ENCODE peak calls at places on chromosomes 5 and 9, in ten cellular contexts. W is lung; F is K562; I is PC-3; O is omental fat pad; G is endothelial cell; Q is astrocyte of the spinal cord; B is CD8-positive, alpha-beta T cell; T is neural crest cell; N is A549. J is an unnamed sample.

GRCh38 chr9:124855944-124856773 is 2.9 kb downstream of the WDR38 start:
- DNase-seq in F (peak), T (no peak), N (no peak), O (no peak), I (peak), Q (no peak), B (no peak), G (peak), W (no peak), J (peak)

GRCh38 chr5:35830587-35830986 is 26.1 kb upstream of the IL7R start:
- DNase-seq in N (no peak), F (no peak), Q (no peak), O (no peak), G (no peak), W (no peak), T (no peak), I (no peak), B (no peak), J (no peak)

GRCh38 chr5:8114597-8115266 is 245.8 kb downstream of the MTRR start:
- DNase-seq in O (no peak), G (no peak), T (no peak), W (no peak), N (no peak), F (no peak), Q (no peak), B (no peak), I (no peak), J (no peak)

GRCh38 chr9:122468735-122469134 is 9.0 kb downstream of the OR1J1 start:
- DNase-seq in O (no peak), I (no peak), W (no peak), F (no peak), G (no peak), B (no peak), N (no peak), T (no peak), Q (no peak), J (peak)

GRCh38 chr5:66454186-66455078 is 141.8 kb upstream of the MAST4 start:
- DNase-seq in B (no peak), I (no peak), W (no peak), F (no peak), N (no peak), Q (peak), O (no peak), G (no peak), T (no peak), J (no peak)

GRCh38 chr9:96327694-96328352 is 25.8 kb upstream of the HSD17B3 start:
- DNase-seq in W (no peak), I (peak), O (peak), G (peak), B (peak), F (peak), Q (peak), T (peak), N (peak), J (peak)

GRCh38 chr5:94503677-94504076 is 114.7 kb downstream of the KIAA0825 start:
- DNase-seq in F (no peak), G (no peak), N (no peak), T (no peak), O (no peak), Q (no peak), B (no peak), W (no peak), I (no peak), J (no peak)

GRCh38 chr5:113271015-113271414 is 163.8 kb downstream of the TSSK1B start:
- DNase-seq in W (no peak), B (no peak), G (no peak), O (no peak), N (no peak), T (no peak), I (no peak), F (no peak), Q (peak), J (no peak)

GRCh38 chr5:106174903-106175302 is 1495.8 kb downstream of the EFNA5 start:
- DNase-seq in T (no peak), F (no peak), G (no peak), Q (no peak), N (no peak), W (no peak), I (no peak), B (no peak), O (no peak), J (no peak)

GRCh38 chr5:10632110-10632903 is 68.4 kb downstream of the ANKRD33B start:
- DNase-seq in T (no peak), W (no peak), Q (peak), O (no peak), B (peak), N (no peak), G (no peak), I (no peak), F (no peak), J (no peak)

GRCh38 chr9:82183181-82183860 is 194.7 kb downstream of the SPATA31D1 start:
- DNase-seq in G (no peak), N (no peak), Q (no peak), W (no peak), B (no peak), T (no peak), F (no peak), O (no peak), I (no peak), J (no peak)

GRCh38 chr9:5586391-5586802 is 42.5 kb upstream of the RIC1 start:
- DNase-seq in Q (peak), G (no peak), T (no peak), B (no peak), N (no peak), I (no peak), F (no peak), W (no peak), O (no peak), J (peak)

GRCh38 chr9:38200431-38200830 is 131.4 kb upstream of the SHB start:
- DNase-seq in N (no peak), O (no peak), B (no peak), G (no peak), I (no peak), Q (no peak), W (no peak), T (no peak), F (no peak), J (no peak)

GRCh38 chr5:135834639-135835529 is at the start of gene SLC25A48:
- DNase-seq in F (no peak), W (peak), T (peak), N (peak), O (no peak), B (no peak), I (no peak), G (peak), Q (no peak), J (no peak)

GRCh38 chr5:141692919-141693848 is 11.2 kb upstream of the ARAP3 start:
- DNase-seq in O (no peak), Q (peak), W (no peak), T (no peak), F (peak), I (no peak), G (no peak), N (no peak), B (peak), J (no peak)

GRCh38 chr5:167295686-167296015 is 995.8 kb upstream of the WWC1 start:
- DNase-seq in Q (peak), B (no peak), T (no peak), I (no peak), N (no peak), W (no peak), O (no peak), G (no peak), F (no peak), J (no peak)

GRCh38 chr5:128695791-128696520 is 157.9 kb upstream of the FBN2 start:
- DNase-seq in F (no peak), I (peak), T (no peak), Q (no peak), G (peak), W (no peak), B (no peak), N (no peak), O (no peak), J (peak)

GRCh38 chr5:31864015-31864414 is 225.1 kb downstream of the PDZD2 start:
- DNase-seq in G (no peak), F (no peak), O (no peak), N (no peak), W (no peak), B (no peak), I (no peak), T (no peak), Q (no peak), J (no peak)

GRCh38 chr9:130186051-130186450 is 13.8 kb downstream of the NCS1 start:
- DNase-seq in I (no peak), F (no peak), Q (no peak), N (no peak), B (no peak), T (no peak), G (no peak), W (no peak), O (no peak), J (no peak)

GRCh38 chr5:54996476-54996875 is 11.1 kb upstream of the ESM1 start:
- DNase-seq in B (no peak), G (no peak), Q (peak), F (no peak), O (no peak), T (no peak), N (no peak), I (no peak), W (no peak), J (no peak)

GRCh38 chr5:134053840-134054338 is 49.1 kb upstream of the VDAC1 start:
- DNase-seq in G (no peak), F (no peak), T (no peak), O (no peak), W (no peak), I (peak), B (no peak), Q (peak), N (no peak), J (no peak)

GRCh38 chr9:120712539-120713031 is 1.7 kb downstream of the MEGF9 start:
- DNase-seq in W (no peak), G (no peak), F (no peak), Q (no peak), T (no peak), I (no peak), O (no peak), N (no peak), B (no peak), J (no peak)

GRCh38 chr5:10863763-10864383 is 102.8 kb upstream of the DAP start:
- DNase-seq in B (peak), G (peak), F (peak), N (peak), O (no peak), T (peak), W (peak), I (peak), Q (peak), J (peak)

GRCh38 chr5:69048233-69048632 is 45.6 kb upstream of the SLC30A5 start:
- DNase-seq in N (no peak), B (no peak), T (no peak), Q (peak), O (no peak), G (no peak), W (no peak), I (peak), F (peak), J (peak)

GRCh38 chr9:81787747-81788632 is 98.6 kb upstream of the TLE1 start:
- DNase-seq in I (peak), G (no peak), W (peak), B (no peak), T (no peak), N (peak), Q (peak), F (no peak), O (peak), J (peak)

GRCh38 chr5:55159763-55160492 is at the start of gene GPX8:
- DNase-seq in O (no peak), Q (peak), B (no peak), T (peak), G (peak), I (peak), W (no peak), N (peak), F (peak), J (peak)

GRCh38 chr9:114221706-114222465 is 66.5 kb downstream of the COL27A1 start:
- DNase-seq in F (no peak), I (peak), T (no peak), B (no peak), G (no peak), O (no peak), N (no peak), Q (no peak), W (no peak), J (peak)

GRCh38 chr5:80439213-80439612 is 31.3 kb downstream of the ZFYVE16 start:
- DNase-seq in W (no peak), N (no peak), B (no peak), Q (no peak), T (no peak), G (no peak), O (no peak), I (no peak), F (no peak), J (no peak)

GRCh38 chr9:96026655-96027213 is 151.2 kb downstream of the ERCC6L2 start:
- DNase-seq in I (no peak), F (no peak), G (no peak), O (no peak), T (no peak), B (no peak), W (no peak), Q (no peak), N (no peak), J (no peak)

GRCh38 chr5:111278824-111279504 is 54.8 kb downstream of the CAMK4 start:
- DNase-seq in N (peak), F (peak), W (peak), O (peak), B (peak), I (peak), Q (peak), G (peak), T (peak), J (no peak)
- TF ChIP-seq CTCF in N (peak), F (peak), W (peak), O (no peak), B (peak), I (peak), Q (peak), G (peak), T (peak), J (peak)

GRCh38 chr5:115586525-115587146 is 15.6 kb downstream of the TICAM2 start:
- DNase-seq in N (peak), F (peak), Q (peak), I (peak), B (no peak), W (no peak), G (no peak), T (no peak), O (no peak), J (peak)
- TF ChIP-seq CTCF in N (peak), F (peak), Q (peak), I (peak), B (peak), W (peak), G (peak), T (peak), O (no peak), J (peak)

GRCh38 chr9:86279839-86280238 is 2.5 kb downstream of the ISCA1 start:
- DNase-seq in B (no peak), W (no peak), F (peak), G (no peak), Q (no peak), T (no peak), O (no peak), N (no peak), I (no peak), J (no peak)

GRCh38 chr9:86272221-86272620 is 10.1 kb downstream of the ISCA1 start:
- DNase-seq in I (no peak), B (no peak), N (no peak), O (no peak), W (no peak), G (no peak), T (no peak), Q (no peak), F (no peak), J (no peak)

GRCh38 chr9:86277072-86277471 is 5.3 kb downstream of the ISCA1 start:
- DNase-seq in N (no peak), O (no peak), Q (no peak), F (no peak), I (no peak), W (no peak), T (no peak), G (no peak), B (no peak), J (no peak)

GRCh38 chr9:86274821-86275643 is 7.3 kb downstream of the ISCA1 start:
- DNase-seq in Q (no peak), G (no peak), T (no peak), N (no peak), O (no peak), I (no peak), W (no peak), F (no peak), B (no peak), J (no peak)

DNA sequence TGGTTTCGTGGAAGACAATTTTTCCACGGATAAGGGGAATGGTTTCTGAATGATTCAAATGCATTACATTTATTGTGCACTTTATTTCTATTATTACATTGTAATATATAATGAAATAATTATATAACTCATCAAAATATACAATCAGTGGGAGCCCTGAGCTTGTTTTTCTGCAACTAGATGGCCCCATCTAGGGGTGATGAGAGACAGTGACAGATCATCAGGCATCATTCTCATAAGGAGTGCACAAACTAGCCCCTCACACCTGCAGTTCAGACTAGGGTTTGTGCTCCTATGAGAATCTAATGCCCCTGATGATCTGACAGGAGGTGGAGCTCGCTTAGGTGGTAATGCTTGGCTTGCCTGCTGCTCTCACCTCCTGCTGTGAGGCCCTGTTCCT is 6.4 kb downstream of the ISCA1 start:
- DNase-seq in T (no peak), G (no peak), F (no peak), O (no peak), B (no peak), W (no peak), I (no peak), N (no peak), Q (no peak), J (peak)
- TF ChIP-seq CTCF in T (peak), G (no peak), F (peak), O (no peak), B (no peak), W (no peak), I (no peak), N (no peak), Q (peak), J (peak)

DNA sequence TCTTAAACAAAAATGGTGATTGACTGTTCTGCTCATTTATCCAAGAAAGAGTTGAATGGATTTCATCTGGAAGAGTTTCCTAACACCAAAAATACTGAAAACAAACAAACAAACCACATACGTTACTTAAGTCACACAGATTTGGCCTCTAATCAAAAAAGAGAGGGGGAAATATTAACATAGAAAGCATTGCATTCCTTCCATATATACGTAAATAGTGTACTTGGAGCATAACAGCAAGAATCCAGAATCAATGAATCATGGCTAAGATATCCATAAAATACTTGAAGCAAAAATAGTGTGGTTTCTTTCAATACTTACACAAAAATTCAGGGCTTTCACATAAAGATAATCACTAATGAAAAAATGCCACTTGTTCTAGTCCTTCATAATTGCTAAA is 189.8 kb upstream of the MAP3K1 start:
- DNase-seq in G (no peak), W (no peak), I (peak), T (no peak), Q (peak), F (no peak), O (no peak), N (no peak), B (no peak), J (peak)
- TF ChIP-seq CTCF in G (no peak), W (no peak), I (no peak), T (no peak), Q (no peak), F (no peak), O (no peak), N (no peak), B (no peak), J (no peak)

DNA sequence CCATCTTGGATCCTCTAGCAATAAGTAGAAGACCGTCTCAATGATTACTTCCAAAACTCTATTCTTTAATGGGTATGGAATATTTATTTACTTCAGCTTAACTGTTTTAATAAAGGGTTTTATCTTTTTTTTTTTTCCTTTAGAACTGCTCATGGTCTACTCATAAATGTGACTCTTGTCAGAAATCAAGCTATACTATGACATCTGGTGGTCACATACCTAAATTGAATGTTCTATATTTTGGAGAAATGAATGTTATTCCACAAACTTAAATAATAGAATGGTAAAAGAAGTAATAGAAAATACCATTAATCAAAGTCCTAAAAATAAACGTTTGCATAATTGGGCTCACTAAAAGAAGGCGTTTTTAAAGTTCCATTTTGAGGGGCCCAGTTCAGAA is 131.2 kb upstream of the PLCXD3 start:
- DNase-seq in W (no peak), B (no peak), T (no peak), N (no peak), I (peak), G (no peak), O (no peak), Q (peak), F (no peak), J (peak)
- TF ChIP-seq CTCF in W (no peak), B (no peak), T (peak), N (no peak), I (peak), G (no peak), O (no peak), Q (no peak), F (no peak), J (peak)

GRCh38 chr5:117788596-117788995 is 1199.8 kb downstream of the DTWD2 start:
- DNase-seq in F (no peak), I (no peak), Q (no peak), O (no peak), T (no peak), W (no peak), N (no peak), B (no peak), G (no peak), J (no peak)
- TF ChIP-seq CTCF in F (no peak), I (no peak), Q (no peak), O (no peak), T (no peak), W (no peak), N (no peak), B (no peak), G (no peak), J (no peak)

J was measured in HFFc6.